ENCODE peak calls at places on chromosomes 3 and 15, in nine cellular contexts. D, B, E, L, M, Y, C, U and N are unnamed samples.

GRCh38 chr3:127697531-127698240 is 24.9 kb downstream of the ABTB1 start:
- DNase-seq in E (peak), Y (peak), M (peak), B (peak), U (no peak), L (peak), D (peak), C (peak), N (peak)

GRCh38 chr15:77870195-77871065 is 207.1 kb downstream of the TBC1D2B start:
- DNase-seq in B (peak), L (peak), D (no peak), C (peak), M (peak), Y (peak), E (peak), U (peak), N (peak)

GRCh38 chr3:115469649-115470048 is 153.7 kb upstream of the GAP43 start:
- DNase-seq in L (peak), E (no peak), D (no peak), Y (no peak), U (no peak), C (no peak), B (no peak), M (no peak), N (no peak)

GRCh38 chr15:63999177-63999576 is 47.1 kb downstream of the DAPK2 start:
- DNase-seq in E (no peak), M (no peak), L (no peak), U (no peak), Y (no peak), B (no peak), C (no peak), D (no peak), N (no peak)

GRCh38 chr3:23105048-23105447 is 98.1 kb upstream of the UBE2E2 start:
- DNase-seq in L (no peak), D (no peak), M (no peak), B (no peak), U (no peak), E (no peak), C (no peak), Y (no peak), N (no peak)

GRCh38 chr15:27863000-27863399 is 236.1 kb downstream of the OCA2 start:
- DNase-seq in B (no peak), U (no peak), L (no peak), M (no peak), C (no peak), D (no peak), E (no peak), Y (no peak), N (no peak)

GRCh38 chr3:113698891-113699465 is 2.5 kb upstream of the USF3 start:
- DNase-seq in C (no peak), U (no peak), B (peak), E (peak), D (no peak), M (peak), Y (no peak), L (no peak), N (peak)

GRCh38 chr3:116474356-116475200 is 29.3 kb upstream of the LSAMP start:
- DNase-seq in U (no peak), L (no peak), M (no peak), Y (no peak), E (no peak), D (no peak), C (no peak), B (no peak), N (peak)

GRCh38 chr15:80551348-80551747 is 143.8 kb upstream of the ABHD17C start:
- DNase-seq in U (no peak), M (no peak), B (peak), L (no peak), Y (no peak), C (no peak), E (no peak), D (no peak), N (no peak)

GRCh38 chr3:150603888-150604319 is 783 bp downstream of the SELENOT start:
- DNase-seq in U (no peak), Y (no peak), L (peak), D (no peak), E (no peak), C (peak), B (no peak), M (no peak), N (peak)

GRCh38 chr3:140311428-140311827 is 366.4 kb upstream of the TRIM42 start:
- DNase-seq in B (no peak), C (no peak), D (no peak), M (no peak), Y (no peak), U (no peak), L (no peak), E (no peak), N (no peak)

GRCh38 chr3:188370081-188370830 is 216.3 kb downstream of the LPP start:
- DNase-seq in D (no peak), U (no peak), B (no peak), C (no peak), Y (no peak), E (no peak), M (no peak), L (no peak), N (no peak)

GRCh38 chr3:71111784-71112440 is 471.6 kb downstream of the FOXP1 start:
- DNase-seq in U (no peak), L (peak), B (peak), M (no peak), Y (no peak), C (peak), E (peak), D (no peak), N (no peak)

GRCh38 chr3:183455064-183455463 is 26.6 kb upstream of the MCF2L2 start:
- DNase-seq in U (peak), E (no peak), Y (no peak), L (no peak), D (peak), M (no peak), C (no peak), B (peak), N (no peak)

GRCh38 chr3:101163554-101163953 is 156.8 kb downstream of the IMPG2 start:
- DNase-seq in B (no peak), D (no peak), C (no peak), L (no peak), E (no peak), M (no peak), Y (no peak), U (no peak), N (no peak)

GRCh38 chr3:190807719-190808375 is 54.6 kb downstream of the GMNC start:
- DNase-seq in E (peak), Y (no peak), C (no peak), M (no peak), U (no peak), D (no peak), B (peak), L (no peak), N (peak)

GRCh38 chr15:38878946-38879345 is 314.3 kb upstream of the RASGRP1 start:
- DNase-seq in U (no peak), D (no peak), C (no peak), E (peak), M (no peak), B (no peak), L (peak), Y (no peak), N (no peak)

GRCh38 chr3:187130346-187131066 is 8.8 kb downstream of the RPL39L start:
- DNase-seq in D (peak), M (no peak), B (peak), U (peak), L (peak), C (peak), Y (no peak), E (peak), N (no peak)

GRCh38 chr3:59772416-59773408 is 722.9 kb upstream of the CFAP20DC start:
- DNase-seq in L (no peak), U (no peak), C (no peak), B (no peak), M (no peak), E (no peak), Y (no peak), D (no peak), N (no peak)

GRCh38 chr3:69963643-69964042 is 35.9 kb upstream of the SAMMSON start:
- DNase-seq in D (no peak), B (no peak), M (no peak), C (no peak), E (no peak), L (no peak), U (no peak), Y (no peak), N (no peak)

GRCh38 chr3:129461022-129461421 is 21.0 kb downstream of the IFT122 start:
- DNase-seq in D (no peak), C (no peak), M (no peak), L (peak), E (peak), U (peak), Y (no peak), B (peak), N (no peak)

GRCh38 chr3:57068437-57069089 is 8.1 kb downstream of the SPATA12 start:
- DNase-seq in E (peak), B (peak), L (peak), Y (no peak), M (no peak), U (peak), C (peak), D (no peak), N (peak)

GRCh38 chr3:37396731-37397130 is 222.3 kb upstream of the LRRFIP2 start:
- DNase-seq in L (no peak), E (no peak), D (no peak), U (no peak), M (no peak), C (no peak), B (no peak), Y (no peak), N (no peak)

GRCh38 chr3:172973799-172974198 is 167.2 kb downstream of the SPATA16 start:
- DNase-seq in U (no peak), B (no peak), M (no peak), E (no peak), Y (no peak), L (no peak), C (no peak), D (no peak), N (no peak)

GRCh38 chr3:52120576-52121458 is 33.4 kb downstream of the POC1A start:
- DNase-seq in U (no peak), C (no peak), E (no peak), L (no peak), M (no peak), D (no peak), Y (no peak), B (no peak), N (no peak)

GRCh38 chr15:77944002-77944867 is 133.3 kb downstream of the TBC1D2B start:
- DNase-seq in M (peak), B (peak), Y (peak), U (no peak), C (no peak), D (peak), L (peak), E (peak), N (peak)

GRCh38 chr3:4741404-4742307 is 237.6 kb upstream of the BHLHE40 start:
- DNase-seq in D (peak), M (no peak), Y (no peak), E (peak), C (peak), L (peak), U (peak), B (peak), N (peak)

GRCh38 chr15:49847937-49848823 is 227.3 kb downstream of the DTWD1 start:
- DNase-seq in B (peak), U (no peak), M (no peak), E (peak), L (peak), D (no peak), Y (no peak), C (peak), N (no peak)

GRCh38 chr15:66815322-66815721 is 113.3 kb downstream of the SMAD6 start:
- DNase-seq in D (no peak), M (no peak), U (no peak), E (peak), B (peak), L (no peak), Y (no peak), C (no peak), N (no peak)

GRCh38 chr15:35986072-35986666 is 440.2 kb upstream of the DPH6 start:
- DNase-seq in M (no peak), Y (no peak), D (no peak), B (peak), U (no peak), C (no peak), L (no peak), E (no peak), N (no peak)

GRCh38 chr3:100496711-100497261 is 4.4 kb downstream of the TMEM45A start:
- DNase-seq in M (no peak), Y (no peak), B (peak), E (peak), L (no peak), C (peak), D (no peak), U (peak), N (no peak)

GRCh38 chr3:185153170-185153733 is 392 bp upstream of the C3orf70 start:
- DNase-seq in L (no peak), Y (no peak), E (no peak), M (peak), B (no peak), C (no peak), U (no peak), D (no peak), N (peak)

GRCh38 chr15:77025471-77025901 is 30.6 kb downstream of the PSTPIP1 start:
- DNase-seq in D (no peak), Y (peak), M (no peak), B (no peak), U (no peak), L (no peak), E (no peak), C (no peak), N (no peak)

GRCh38 chr15:29053006-29053405 is 167.2 kb downstream of the APBA2 start:
- DNase-seq in M (no peak), D (no peak), L (no peak), B (no peak), Y (no peak), U (no peak), C (no peak), E (no peak), N (no peak)

GRCh38 chr3:43005253-43005652 is 26.1 kb downstream of the GASK1A start:
- DNase-seq in D (no peak), C (no peak), B (no peak), L (no peak), M (no peak), Y (no peak), E (no peak), U (no peak), N (no peak)

GRCh38 chr15:76368135-76368588 is 31.6 kb downstream of the ISL2 start:
- DNase-seq in Y (no peak), L (no peak), B (no peak), C (no peak), E (no peak), M (no peak), U (no peak), D (no peak), N (no peak)

GRCh38 chr3:134355416-134355815 is 18.8 kb downstream of the AMOTL2 start:
- DNase-seq in D (no peak), U (no peak), Y (peak), L (no peak), B (no peak), M (no peak), C (no peak), E (no peak), N (no peak)

GRCh38 chr3:43621974-43622739 is at the start of gene ANO10:
- DNase-seq in C (peak), L (peak), Y (peak), D (peak), U (peak), B (peak), M (peak), E (peak), N (peak)

GRCh38 chr3:85090495-85090894 is 131.7 kb downstream of the CADM2 start:
- DNase-seq in D (no peak), L (no peak), E (no peak), M (peak), B (no peak), C (no peak), U (no peak), Y (no peak), N (no peak)